ENCODE peak calls at places on chromosomes 11 and 22, in five cellular contexts. I is uterus, Y is right lobe of liver, W is A549, F is body of pancreas. S is an unnamed sample.

GRCh38 chr22:46070722-46071450 is 79.4 kb upstream of the PPARA start:
- DNase-seq in I (peak), Y (peak), W (peak), F (peak), S (no peak)

GRCh38 chr11:724733-725386 is 18.8 kb downstream of the EPS8L2 start:
- DNase-seq in I (no peak), Y (peak), W (no peak), F (no peak), S (no peak)

GRCh38 chr11:79007811-79008294 is 433.0 kb downstream of the TENM4 start:
- DNase-seq in I (no peak), Y (no peak), W (no peak), F (no peak), S (no peak)

GRCh38 chr22:50252081-50253045 is 1.3 kb upstream of the HDAC10 start:
- DNase-seq in I (peak), Y (peak), W (peak), F (peak), S (peak)

GRCh38 chr22:50301581-50301991 is 5.9 kb downstream of the PLXNB2 start:
- DNase-seq in I (no peak), Y (no peak), W (no peak), F (no peak), S (no peak)

GRCh38 chr11:86919557-86920210 is 35.5 kb downstream of the FZD4 start:
- DNase-seq in I (no peak), Y (no peak), W (peak), F (no peak), S (peak)

GRCh38 chr22:38352436-38352835 is 35.2 kb upstream of the CSNK1E start:
- DNase-seq in I (no peak), Y (peak), W (no peak), F (no peak), S (no peak)

GRCh38 chr11:19683141-19683805 is 29.4 kb upstream of the NAV2 start:
- DNase-seq in I (no peak), Y (no peak), W (no peak), F (no peak), S (no peak)

GRCh38 chr11:76786053-76787014 is 3.2 kb downstream of the TSKU start:
- DNase-seq in I (no peak), Y (no peak), W (no peak), F (peak), S (no peak)

GRCh38 chr11:121741316-121741715 is 288.5 kb upstream of the SORL1-AS1 start:
- DNase-seq in I (peak), Y (no peak), W (no peak), F (no peak), S (no peak)

GRCh38 chr11:35484435-35484834 is 41.0 kb downstream of the PAMR1 start:
- DNase-seq in I (no peak), Y (no peak), W (no peak), F (no peak), S (no peak)

GRCh38 chr22:17164392-17165024 is 5.4 kb upstream of the HDHD5 start:
- DNase-seq in I (no peak), Y (no peak), W (peak), F (no peak), S (no peak)

GRCh38 chr11:62599909-62600308 is 1.8 kb downstream of the MTA2 start:
- DNase-seq in I (no peak), Y (no peak), W (no peak), F (no peak), S (peak)

GRCh38 chr11:62602141-62603071 is 741 bp upstream of the MTA2 start:
- DNase-seq in I (peak), Y (peak), W (peak), F (peak), S (peak)

GRCh38 chr11:62601364-62602140 is at the start of gene MTA2:
- DNase-seq in I (peak), Y (peak), W (peak), F (peak), S (peak)

GRCh38 chr11:62600367-62601113 is 1.1 kb downstream of the MTA2 start:
- DNase-seq in I (no peak), Y (no peak), W (no peak), F (no peak), S (peak)

DNA sequence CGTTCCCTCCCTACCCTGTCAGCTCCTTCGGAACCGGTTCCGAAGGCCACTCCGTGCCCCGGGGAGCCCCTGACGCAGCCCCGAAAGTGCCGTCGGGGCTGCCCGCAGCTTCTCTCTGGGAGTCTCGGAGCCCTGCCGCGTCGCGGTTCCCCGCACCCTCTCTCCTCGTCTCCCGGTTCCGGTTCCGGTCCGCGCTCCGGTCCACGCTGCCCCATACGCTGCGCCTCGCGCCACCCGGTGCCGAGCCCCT is 626 bp downstream of the MTA2 start:
- DNase-seq in I (no peak), Y (no peak), W (no peak), F (peak), S (no peak)
- TF ChIP-seq POLR2A in I (no peak), Y (no peak), W (peak), F (no peak), S (no peak)

GRCh38 chr22:41350087-41350486 is 31.7 kb upstream of the TEF start:
- DNase-seq in I (no peak), Y (no peak), W (no peak), F (no peak), S (peak)

GRCh38 chr22:41345807-41346335 is 35.9 kb upstream of the TEF start:
- DNase-seq in I (no peak), Y (no peak), W (no peak), F (no peak), S (no peak)

GRCh38 chr22:41348964-41349484 is 32.7 kb upstream of the TEF start:
- DNase-seq in I (no peak), Y (no peak), W (no peak), F (no peak), S (no peak)

GRCh38 chr22:41344189-41344788 is 37.5 kb upstream of the TEF start:
- DNase-seq in I (no peak), Y (peak), W (no peak), F (no peak), S (no peak)

GRCh38 chr22:41347066-41347859 is 34.5 kb upstream of the TEF start:
- DNase-seq in I (no peak), Y (peak), W (no peak), F (peak), S (no peak)
- TF ChIP-seq POLR2A in I (no peak), Y (no peak), W (no peak), F (no peak), S (no peak)

GRCh38 chr22:36368359-36368983 is 19.3 kb downstream of the MYH9 start:
- DNase-seq in I (no peak), Y (no peak), W (peak), F (no peak), S (peak)
- TF ChIP-seq POLR2A in I (no peak), Y (no peak), W (no peak), F (no peak), S (peak)

GRCh38 chr11:96367357-96367756 is 22.4 kb downstream of the CCDC82 start:
- DNase-seq in I (no peak), Y (no peak), W (no peak), F (no peak), S (no peak)
- TF ChIP-seq POLR2A in I (no peak), Y (no peak), W (no peak), F (no peak), S (no peak)

S was measured in erythroblast.